ENCODE peak calls at places on chromosome 13, in eight cellular contexts. W is psoas muscle, J is tibial nerve, T is heart right ventricle, E is cardiac muscle cell, D is IMR-90, U is neural progenitor cell, S is A549. I is an unnamed sample.

GRCh38 chr13:52010890-52011689 is at the start of gene ATP7B:
- DNase-seq in D (no peak), U (peak; percentile 78), W (peak; percentile 49), J (no peak), S (peak; percentile 31), E (peak; percentile 52), T (peak; percentile 15), I (peak; percentile 35)

GRCh38 chr13:48258002-48258401 is 25.0 kb downstream of the ITM2B start:
- DNase-seq in E (no peak), D (no peak), W (no peak), J (no peak), U (no peak), S (peak; percentile 4), T (no peak), I (no peak)

GRCh38 chr13:48635478-48635877 is 18.3 kb upstream of the CYSLTR2 start:
- DNase-seq in E (no peak), J (no peak), D (no peak), W (no peak), S (no peak), T (no peak), U (no peak), I (no peak)

GRCh38 chr13:32956595-32956933 is 59.7 kb upstream of the KL start:
- DNase-seq in J (no peak), U (no peak), S (no peak), W (no peak), D (no peak), E (no peak), T (no peak), I (no peak)

GRCh38 chr13:77584111-77584510 is 48.6 kb downstream of the SCEL start:
- DNase-seq in D (no peak), U (no peak), E (no peak), S (no peak), J (no peak), W (no peak), T (no peak), I (peak; percentile 87)

GRCh38 chr13:97121894-97122293 is 100.2 kb upstream of the MBNL2 start:
- DNase-seq in E (no peak), T (no peak), D (peak; percentile 54), S (no peak), U (no peak), W (no peak), J (no peak), I (no peak)

GRCh38 chr13:77065456-77066147 is 38.6 kb upstream of the FBXL3 start:
- DNase-seq in S (no peak), U (no peak), D (no peak), W (no peak), T (no peak), J (no peak), E (no peak), I (no peak)

GRCh38 chr13:68872338-68872737 is 1235.3 kb upstream of the ATXN8OS start:
- DNase-seq in U (no peak), W (no peak), S (no peak), E (no peak), D (no peak), J (no peak), T (no peak), I (no peak)

GRCh38 chr13:79404985-79405384 is 1.1 kb downstream of the RBM26 start:
- DNase-seq in D (no peak), U (no peak), T (no peak), S (no peak), J (no peak), E (no peak), W (no peak), I (no peak)

GRCh38 chr13:23433171-23434153 is at the start of gene SACS:
- DNase-seq in S (peak; percentile 14), T (peak; percentile 18), E (peak; percentile 76), W (peak; percentile 66), D (peak; percentile 52), U (peak; percentile 95), J (no peak), I (peak; percentile 39)

GRCh38 chr13:48161530-48162179 is 66.8 kb upstream of the MED4 start:
- DNase-seq in T (peak; percentile 57), S (no peak), W (peak; percentile 54), D (no peak), J (peak; percentile 55), E (no peak), U (no peak), I (peak; percentile 19)

GRCh38 chr13:101204270-101205011 is 211.9 kb downstream of the NALCN start:
- DNase-seq in U (no peak), S (no peak), W (no peak), D (peak; percentile 33), J (no peak), T (no peak), E (no peak), I (no peak)

GRCh38 chr13:33640832-33641231 is 177.1 kb upstream of the RFC3 start:
- DNase-seq in T (no peak), S (no peak), U (no peak), D (peak; percentile 18), E (no peak), W (no peak), J (no peak), I (no peak)

GRCh38 chr13:81381560-81381959 is 1040.6 kb upstream of the SPRY2 start:
- DNase-seq in W (no peak), D (no peak), T (no peak), U (no peak), S (no peak), J (no peak), E (no peak), I (no peak)

GRCh38 chr13:24159921-24160324 is 597 bp upstream of the SPATA13 start:
- DNase-seq in E (no peak), U (peak; percentile 41), J (no peak), D (no peak), W (no peak), S (no peak), T (no peak), I (no peak)

GRCh38 chr13:45446181-45446580 is 18.6 kb upstream of the COG3 start:
- DNase-seq in W (no peak), E (no peak), S (no peak), J (no peak), T (no peak), U (no peak), D (peak; percentile 51), I (no peak)

GRCh38 chr13:46605089-46605488 is 52.1 kb downstream of the LRCH1 start:
- DNase-seq in U (no peak), J (no peak), E (no peak), W (no peak), D (no peak), T (peak; percentile 63), S (no peak), I (no peak)

GRCh38 chr13:72694314-72694713 is 33.1 kb downstream of the MZT1 start:
- DNase-seq in T (no peak), D (no peak), U (no peak), J (no peak), S (no peak), E (peak; percentile 53), W (no peak), I (no peak)

DNA sequence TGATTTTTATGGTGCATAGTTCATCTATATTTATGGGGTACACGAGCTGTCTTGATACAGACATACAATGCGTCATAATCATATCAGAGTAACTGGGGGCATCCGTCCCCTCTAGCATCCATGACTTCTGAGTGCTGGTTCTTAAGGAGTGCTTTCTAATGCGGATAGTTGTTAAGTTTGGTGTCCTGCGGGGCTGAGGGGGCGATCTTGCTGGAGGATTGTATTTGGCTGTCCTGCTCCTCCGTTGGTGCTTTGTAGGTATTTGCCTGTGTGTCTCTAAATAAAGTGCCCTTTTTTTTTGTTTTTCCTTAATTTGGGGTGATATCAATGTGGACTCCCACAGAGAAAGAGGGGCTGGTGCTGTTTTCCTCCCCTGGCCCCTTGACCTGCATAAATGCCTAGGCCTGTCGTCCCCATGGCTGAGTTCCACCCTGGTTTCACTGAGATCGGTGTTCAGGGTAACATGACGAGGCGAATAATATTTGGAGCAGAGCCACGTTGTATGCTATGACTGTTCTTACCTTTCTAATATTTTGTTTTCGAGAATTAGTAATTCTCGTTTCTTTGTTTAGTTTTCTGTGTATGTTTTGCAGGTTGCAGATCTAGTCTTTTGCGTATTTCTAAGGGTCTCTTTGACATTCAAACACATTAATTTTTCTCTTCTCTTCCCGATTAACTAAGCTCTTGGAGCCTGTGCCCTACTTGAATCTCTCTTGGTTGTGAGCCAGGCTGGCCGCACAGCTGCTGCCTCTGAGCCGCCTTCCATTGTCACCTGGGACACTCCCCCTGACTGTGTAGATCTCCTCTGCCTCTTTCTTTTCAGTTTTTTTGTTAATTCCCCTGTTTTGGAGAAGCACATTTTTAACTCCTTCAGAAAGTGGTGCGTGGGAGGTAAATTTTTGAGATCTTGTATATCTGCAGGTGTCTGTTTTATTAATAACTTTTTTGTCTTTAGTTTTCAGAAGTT is 100.3 kb downstream of the ARHGEF7 start:
- DNase-seq in S (no peak), E (no peak), W (peak; percentile 70), U (peak; percentile 65), T (no peak), D (no peak), J (no peak), I (no peak)
- H3K27ac ChIP-seq in S (no peak overlapping the region), E (no peak overlapping the region), W (peak overlapping the region; percentile 88), U (peak overlapping the region; percentile 24), T (no peak overlapping the region), D (no peak overlapping the region), J (peak overlapping the region; percentile 80), I (no peak overlapping the region)

DNA sequence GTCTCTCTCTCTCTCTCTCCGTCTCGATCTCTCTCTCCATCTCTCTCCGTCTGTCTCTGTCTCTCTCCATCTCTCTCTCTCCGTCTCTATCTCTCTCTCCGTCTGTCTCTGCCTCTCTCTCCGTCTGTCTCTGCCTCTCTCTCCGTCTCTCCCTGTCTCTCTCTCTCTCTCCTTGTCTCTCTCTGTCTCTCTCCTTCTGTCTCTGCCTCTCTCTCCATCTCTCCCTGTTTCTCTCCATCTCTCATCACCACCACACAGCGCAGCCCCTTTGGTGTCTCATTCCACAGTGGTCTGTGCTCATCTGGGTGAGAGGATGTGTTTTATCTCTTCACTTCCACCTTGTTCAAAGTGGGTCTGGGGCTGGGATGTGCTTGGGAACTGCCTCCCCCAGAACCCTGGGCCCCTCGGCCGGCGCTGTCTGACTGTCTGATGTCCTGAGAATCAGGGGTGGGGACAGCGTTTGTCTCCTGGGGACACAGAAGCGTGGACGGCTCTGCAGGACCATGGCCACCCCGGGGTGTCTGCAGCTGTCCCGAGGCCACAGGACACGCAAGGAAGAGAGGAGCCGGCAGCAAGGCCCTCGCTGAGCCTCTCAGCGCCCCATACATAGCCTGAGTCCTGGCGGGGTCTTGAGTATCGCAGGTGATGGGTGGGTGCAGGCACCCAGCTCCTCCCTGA is 40.2 kb upstream of the C13orf46 start:
- DNase-seq in E (no peak), D (no peak), S (no peak), T (no peak), J (no peak), W (no peak), U (no peak), I (no peak)
- H3K27ac ChIP-seq in E (no peak overlapping the region), D (no peak overlapping the region), S (no peak overlapping the region), T (no peak overlapping the region), J (peak overlapping the region; percentile 63), W (no peak overlapping the region), U (no peak overlapping the region), I (no peak overlapping the region)

GRCh38 chr13:44274838-44275237 is 98.8 kb upstream of the SERP2 start:
- DNase-seq in S (no peak), D (peak; percentile 39), W (no peak), U (no peak), T (no peak), E (peak; percentile 32), J (no peak), I (no peak)
- H3K27ac ChIP-seq in S (no peak overlapping the region), D (peak overlapping the region; percentile 77), W (peak overlapping the region; percentile 71), U (no peak overlapping the region), T (peak overlapping the region; percentile 36), E (peak overlapping the region; percentile 0), J (peak overlapping the region; percentile 86), I (no peak overlapping the region)

DNA sequence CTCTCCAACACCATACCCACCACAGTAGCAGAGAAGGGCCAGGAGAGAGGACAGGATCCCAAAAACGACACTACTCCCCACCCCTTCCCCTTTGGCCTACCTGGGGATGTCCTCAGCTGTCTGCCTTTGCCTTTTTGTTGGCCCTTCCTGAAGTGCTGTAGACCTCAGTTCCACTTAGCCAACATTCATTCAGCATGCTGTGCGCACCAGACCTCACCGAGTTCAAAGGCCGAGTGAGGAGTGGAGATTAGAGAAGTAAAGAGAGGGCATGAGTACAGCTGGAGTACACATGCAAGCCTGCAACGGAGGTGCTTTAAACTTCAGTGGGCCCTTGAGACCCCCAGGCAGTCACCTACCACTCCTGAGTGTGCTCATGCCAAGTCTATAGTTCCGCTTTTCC is 99.0 kb downstream of the TEX26 start:
- DNase-seq in E (no peak), W (no peak), T (no peak), J (no peak), S (no peak), U (no peak), D (no peak), I (no peak)
- H3K27ac ChIP-seq in E (no peak overlapping the region), W (no peak overlapping the region), T (no peak overlapping the region), J (no peak overlapping the region), S (no peak overlapping the region), U (no peak overlapping the region), D (no peak overlapping the region), I (no peak overlapping the region)